ENCODE peak calls at places on chromosomes 4 and X, in five cellular contexts. E, W, M, X and U are unnamed samples.

GRCh38 chr4:153023692-153024394 is 87.7 kb downstream of the FHDC1 start:
- DNase-seq in E (peak), W (no peak), M (no peak), X (peak), U (no peak)

GRCh38 chrX:74251006-74251930 is 52.7 kb upstream of the ZCCHC13 start:
- DNase-seq in E (peak), W (no peak), M (no peak), X (peak), U (no peak)

GRCh38 chrX:23387826-23388225 is 53.2 kb downstream of the PTCHD1 start:
- DNase-seq in E (no peak), W (no peak), M (no peak), X (no peak), U (no peak)

GRCh38 chrX:63186137-63186536 is 165.0 kb downstream of the SPIN4 start:
- DNase-seq in E (no peak), W (no peak), M (no peak), X (no peak), U (no peak)

GRCh38 chr4:41360214-41360910 is 103.6 kb downstream of the UCHL1 start:
- DNase-seq in E (peak), W (peak), M (peak), X (peak), U (peak)

GRCh38 chr4:107423677-107424405 is 296.2 kb downstream of the PAPSS1 start:
- DNase-seq in E (no peak), W (no peak), M (no peak), X (no peak), U (no peak)

GRCh38 chrX:13742397-13743176 is 8.0 kb downstream of the OFD1 start:
- DNase-seq in E (peak), W (no peak), M (no peak), X (no peak), U (no peak)

GRCh38 chr4:3735196-3735595 is 31.0 kb upstream of the ADRA2C start:
- DNase-seq in E (no peak), W (no peak), M (no peak), X (no peak), U (no peak)

GRCh38 chr4:153127773-153128494 is 76.3 kb upstream of the TRIM2 start:
- DNase-seq in E (peak), W (peak), M (peak), X (peak), U (peak)

GRCh38 chr4:122243785-122244184 is 91.7 kb downstream of the BLTP1 start:
- DNase-seq in E (no peak), W (no peak), M (no peak), X (no peak), U (no peak)

GRCh38 chr4:52783069-52783468 is 31.8 kb upstream of the ERVMER34-1 start:
- DNase-seq in E (no peak), W (no peak), M (no peak), X (no peak), U (no peak)

GRCh38 chr4:110005461-110006056 is 92.9 kb downstream of the EGF start:
- DNase-seq in E (no peak), W (no peak), M (no peak), X (peak), U (peak)

GRCh38 chrX:56802921-56803848 is 74.1 kb downstream of the NBDY start:
- DNase-seq in E (peak), W (peak), M (peak), X (peak), U (peak)

GRCh38 chr4:8495803-8496202 is 55.2 kb downstream of the TRMT44 start:
- DNase-seq in E (no peak), W (no peak), M (no peak), X (peak), U (no peak)

GRCh38 chrX:71111141-71111843 is at the start of gene IL2RG:
- DNase-seq in E (peak), W (no peak), M (no peak), X (peak), U (no peak)

GRCh38 chrX:9562851-9563250 is 98.0 kb downstream of the TBL1X start:
- DNase-seq in E (no peak), W (no peak), M (no peak), X (no peak), U (no peak)

GRCh38 chr4:151431728-151432127 is 22.8 kb downstream of the FHIP1A start:
- DNase-seq in E (no peak), W (no peak), M (no peak), X (no peak), U (no peak)

GRCh38 chr4:16875487-16875886 is 23.0 kb downstream of the LDB2 start:
- DNase-seq in E (no peak), W (no peak), M (no peak), X (no peak), U (no peak)
- TF ChIP-seq EP300 in E (no peak), W (no peak), M (no peak), X (no peak), U (no peak)

GRCh38 chr4:5823542-5824211 is 69.2 kb downstream of the CRMP1 start:
- DNase-seq in E (no peak), W (no peak), M (no peak), X (no peak), U (no peak)
- TF ChIP-seq EP300 in E (no peak), W (no peak), M (no peak), X (no peak), U (no peak)

DNA sequence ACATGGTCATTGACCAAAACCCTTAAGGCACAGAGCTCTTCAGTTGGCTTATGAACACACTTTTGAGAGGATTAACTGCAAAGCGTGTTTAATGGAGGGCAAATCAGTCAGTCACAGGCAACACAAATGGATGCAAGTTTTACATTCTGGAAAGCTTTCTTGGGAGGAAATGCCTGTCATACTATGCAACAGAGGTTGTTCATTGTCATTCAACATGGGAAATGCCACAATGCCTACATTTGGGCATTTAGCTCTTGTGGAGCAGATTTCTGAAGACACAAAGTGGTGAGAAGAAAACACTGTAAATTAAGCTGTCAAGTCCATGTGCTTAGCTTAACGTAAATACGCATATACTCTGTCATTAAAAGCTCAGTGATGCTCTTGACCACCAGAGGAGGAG is 41.0 kb downstream of the CBLL2 start:
- DNase-seq in E (no peak), W (no peak), M (no peak), X (no peak), U (no peak)
- TF ChIP-seq EP300 in E (no peak), W (no peak), M (no peak), X (no peak), U (no peak)

GRCh38 chr4:73989928-73990327 is 1.9 kb upstream of the PPBP start:
- DNase-seq in E (no peak), W (no peak), M (no peak), X (no peak), U (no peak)
- TF ChIP-seq EP300 in E (no peak), W (no peak), M (no peak), X (no peak), U (no peak)

DNA sequence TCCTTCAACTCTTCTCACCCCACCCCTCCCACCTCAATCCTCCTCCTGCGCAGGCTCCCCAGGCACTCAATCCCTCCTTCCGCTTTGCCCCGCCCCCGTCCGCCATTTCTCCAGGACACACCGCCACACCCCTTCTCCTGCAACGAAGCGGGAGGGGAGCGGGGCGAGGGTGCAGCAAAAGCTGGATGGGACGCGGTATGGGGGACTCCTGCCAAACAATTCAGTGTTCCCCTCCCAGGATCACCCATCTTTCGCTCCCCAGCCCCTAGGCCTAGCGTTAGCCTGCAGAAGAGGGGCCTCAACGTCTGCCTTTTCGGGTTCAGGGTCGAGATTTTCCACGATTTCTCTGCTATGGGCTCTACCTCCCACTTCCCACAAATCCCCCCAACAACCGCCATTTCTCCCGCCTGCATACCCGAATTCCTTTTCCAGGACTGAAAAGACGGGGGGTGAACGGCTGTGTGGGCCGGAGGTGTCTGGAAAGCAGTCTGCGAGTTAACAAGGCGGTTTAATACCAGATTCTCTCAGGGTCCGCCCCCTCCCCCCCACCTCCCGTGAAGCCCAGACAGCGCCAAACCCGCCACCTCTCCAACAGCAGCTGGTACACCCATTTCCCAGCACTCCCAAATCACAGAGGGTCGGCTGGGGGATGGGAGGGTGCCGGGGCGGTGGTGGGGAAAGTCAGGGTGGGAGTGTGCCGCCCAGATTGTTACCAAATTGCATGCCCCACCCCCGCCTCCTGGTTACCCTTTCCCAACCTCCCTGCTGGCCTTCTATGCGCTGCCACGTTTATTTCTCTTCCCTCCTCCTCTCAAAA is 781 bp downstream of the ARMCX2 start:
- DNase-seq in E (peak), W (peak), M (peak), X (peak), U (peak)
- TF ChIP-seq EP300 in E (no peak), W (no peak), M (no peak), X (no peak), U (no peak)

GRCh38 chrX:1002611-1003010 is 209.8 kb downstream of the CRLF2 start:
- DNase-seq in E (no peak), W (no peak), M (no peak), X (no peak), U (no peak)
- TF ChIP-seq EP300 in E (no peak), W (no peak), M (no peak), X (no peak), U (no peak)

DNA sequence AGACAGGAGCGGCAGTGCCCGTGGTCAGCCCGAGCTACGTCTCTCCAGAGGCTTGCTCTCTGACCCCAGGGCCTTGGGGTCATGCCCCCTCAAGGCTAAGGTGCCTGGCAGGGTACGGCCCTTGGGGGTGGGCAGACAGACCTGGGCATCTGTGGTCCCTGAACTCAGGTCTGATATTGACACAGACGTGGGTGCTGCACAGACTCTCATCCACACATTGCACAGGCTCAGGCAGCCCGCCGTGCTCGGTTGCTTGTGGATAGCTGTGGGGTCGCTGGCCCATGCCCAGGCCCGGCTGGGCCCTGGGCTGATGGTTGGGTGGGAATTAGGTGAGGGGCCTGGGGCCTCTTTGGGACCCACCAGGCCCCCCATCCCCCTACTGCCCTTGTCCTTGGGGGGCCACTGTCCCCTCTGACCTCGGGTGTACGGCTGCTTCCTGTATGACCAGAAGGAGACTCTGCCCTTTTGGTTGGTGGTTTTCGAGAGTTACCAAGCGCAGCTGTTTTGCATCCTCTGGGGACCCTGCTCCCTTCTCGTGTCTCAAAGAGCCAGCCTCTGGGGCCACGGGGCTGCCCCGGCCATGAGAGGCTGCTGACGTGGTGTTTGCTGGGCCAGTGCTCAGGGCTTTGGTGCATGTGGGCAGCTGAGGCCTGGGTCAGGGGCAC is 10.1 kb downstream of the FGFRL1 start:
- DNase-seq in E (peak), W (no peak), M (no peak), X (no peak), U (no peak)
- TF ChIP-seq EP300 in E (no peak), W (no peak), M (no peak), X (no peak), U (no peak)

GRCh38 chrX:42241421-42241820 is 318.1 kb upstream of the CASK start:
- DNase-seq in E (no peak), W (no peak), M (no peak), X (no peak), U (no peak)
- TF ChIP-seq EP300 in E (no peak), W (no peak), M (no peak), X (no peak), U (no peak)